ENCODE peak calls at places on chromosomes 13 and 19, in four cellular contexts. U is heart left ventricle; Q is stimulated activated CD4-positive, alpha-beta T cell treated with anti-CD3 and anti-CD28 coated beads, Interleukin-4, amount 100 ng/mL, for 48 hours; Y is anterior cingulate cortex. O is an unnamed sample.

GRCh38 chr13:50779443-50780200 is 63.9 kb downstream of the DLEU7 start:
- DNase-seq in U (no peak), Y (no peak), Q (no peak), O (no peak)

GRCh38 chr13:51223284-51224270 is 1.4 kb downstream of the FAM124A start:
- DNase-seq in Y (no peak), Q (no peak), U (peak; percentile 36), O (peak; percentile 42)

GRCh38 chr19:49425922-49426592 is 869 bp downstream of the GFY start:
- DNase-seq in Y (no peak), U (no peak), Q (peak; percentile 42), O (no peak)

GRCh38 chr13:24661713-24662112 is 18.5 kb upstream of the ATP12A start:
- DNase-seq in Y (no peak), Q (no peak), U (no peak), O (no peak)

GRCh38 chr13:46953331-46953730 is 56.5 kb upstream of the HTR2A start:
- DNase-seq in Y (no peak), U (no peak), Q (no peak), O (no peak)

GRCh38 chr13:66992183-66992582 is 238.0 kb downstream of the PCDH9 start:
- DNase-seq in Q (no peak), Y (no peak), U (no peak), O (no peak)

GRCh38 chr19:40365613-40366401 is 17.3 kb downstream of the PLD3 start:
- DNase-seq in Y (peak; percentile 65), Q (peak; percentile 63), U (peak; percentile 70), O (peak; percentile 25)

GRCh38 chr19:20038358-20039202 is 725 bp downstream of the ZNF682 start:
- DNase-seq in U (no peak), Q (no peak), Y (no peak), O (no peak)

GRCh38 chr13:97810152-97810551 is 143.3 kb upstream of the IPO5 start:
- DNase-seq in Q (no peak), Y (no peak), U (no peak), O (no peak)

GRCh38 chr13:44575035-44575434 is 1.1 kb downstream of the TSC22D1 start:
- DNase-seq in Q (no peak), Y (no peak), U (no peak), O (no peak)

GRCh38 chr19:35557539-35558399 is 5.7 kb downstream of the ATP4A start:
- DNase-seq in Q (peak; percentile 59), Y (no peak), U (peak; percentile 58), O (no peak)

GRCh38 chr13:84933797-84934196 is 865.4 kb downstream of the SLITRK6 start:
- DNase-seq in U (no peak), Y (no peak), Q (no peak), O (no peak)

GRCh38 chr19:19552811-19553210 is 14.7 kb downstream of the CILP2 start:
- DNase-seq in Y (no peak), Q (no peak), U (no peak), O (no peak)

GRCh38 chr19:45404557-45405434 is at the start of gene PPP1R13L:
- DNase-seq in U (peak; percentile 92), Q (peak; percentile 49), Y (no peak), O (no peak)

GRCh38 chr19:29749450-29749849 is 34.4 kb upstream of the C19orf12 start:
- DNase-seq in Y (no peak), Q (no peak), U (no peak), O (no peak)

GRCh38 chr13:33251131-33251629 is 34.4 kb downstream of the STARD13 start:
- DNase-seq in Q (no peak), U (no peak), Y (no peak), O (no peak)

GRCh38 chr19:16351133-16351809 is 26.6 kb downstream of the KLF2 start:
- DNase-seq in Y (no peak), U (no peak), Q (no peak), O (no peak)

GRCh38 chr13:44237276-44237767 is 136.3 kb upstream of the SERP2 start:
- DNase-seq in Y (peak; percentile 44), Q (no peak), U (peak; percentile 81), O (peak; percentile 18)

GRCh38 chr13:49516467-49516866 is 20.7 kb downstream of the PHF11 start:
- DNase-seq in Q (no peak), Y (no peak), U (peak; percentile 57), O (no peak)

GRCh38 chr19:44747739-44748425 is 626 bp upstream of the BCL3 start:
- DNase-seq in U (peak; percentile 84), Y (no peak), Q (peak; percentile 36), O (no peak)

GRCh38 chr13:99086869-99087129 is 108.9 kb upstream of the DOCK9 start:
- DNase-seq in Y (peak; percentile 34), Q (peak; percentile 32), U (no peak), O (no peak)

GRCh38 chr13:60583196-60583908 is 186.3 kb downstream of the TDRD3 start:
- DNase-seq in Y (no peak), Q (no peak), U (no peak), O (no peak)

GRCh38 chr13:24995225-24995804 is 100.6 kb upstream of the PABPC3 start:
- DNase-seq in U (peak; percentile 33), Y (no peak), Q (peak; percentile 29), O (no peak)

GRCh38 chr13:23160241-23161175 is 20.3 kb upstream of the SGCG start:
- DNase-seq in Q (no peak), U (no peak), Y (no peak), O (no peak)

GRCh38 chr19:49689133-49690072 is at the start of gene ADM5:
- DNase-seq in Y (no peak), U (peak; percentile 58), Q (peak; percentile 44), O (peak; percentile 14)

GRCh38 chr19:33267706-33268105 is 34.6 kb downstream of the CEBPA start:
- DNase-seq in Q (no peak), U (no peak), Y (no peak), O (no peak)

GRCh38 chr13:110702591-110703526 is 3.1 kb downstream of the CARS2 start:
- DNase-seq in Y (no peak), U (no peak), Q (no peak), O (no peak)

GRCh38 chr13:74866151-74866550 is 615.8 kb downstream of the TBC1D4 start:
- DNase-seq in Q (no peak), U (no peak), Y (no peak), O (no peak)

GRCh38 chr13:37616131-37616530 is 17.6 kb upstream of the POSTN start:
- DNase-seq in Q (no peak), U (no peak), Y (no peak), O (no peak)

GRCh38 chr13:98606296-98606695 is 29.4 kb upstream of the STK24 start:
- DNase-seq in Y (no peak), U (no peak), Q (no peak), O (no peak)

GRCh38 chr19:35879770-35880317 is 11.5 kb downstream of the APLP1 start:
- DNase-seq in Q (peak; percentile 91), U (peak; percentile 95), Y (peak; percentile 21), O (no peak)

GRCh38 chr13:25085125-25085742 is 10.7 kb upstream of the PABPC3 start:
- DNase-seq in Y (no peak), Q (no peak), U (no peak), O (peak; percentile 37)

GRCh38 chr19:17020380-17020779 is 6.2 kb downstream of the CPAMD8 start:
- DNase-seq in Y (peak; percentile 2), U (no peak), Q (no peak), O (no peak)

GRCh38 chr19:7819337-7819736 is 10.7 kb upstream of the EVI5L start:
- DNase-seq in U (no peak), Q (no peak), Y (no peak), O (no peak)

GRCh38 chr13:42038661-42039456 is 9.6 kb upstream of the DGKH start:
- DNase-seq in Y (no peak), U (no peak), Q (no peak), O (no peak)

GRCh38 chr19:3193256-3194062 is 7.7 kb downstream of the NCLN start:
- DNase-seq in Q (no peak), U (no peak), Y (no peak), O (no peak)

GRCh38 chr13:30689752-30690151 is 45.6 kb upstream of the ALOX5AP start:
- DNase-seq in Y (no peak), U (no peak), Q (no peak), O (no peak)

GRCh38 chr13:20518652-20519051 is 7.0 kb downstream of the CRYL1 start:
- DNase-seq in Q (no peak), U (no peak), Y (no peak), O (no peak)

GRCh38 chr19:6705931-6706632 is 14.4 kb downstream of the C3 start:
- DNase-seq in Y (no peak), U (no peak), Q (no peak), O (no peak)